ENCODE peak calls at places on chromosomes 6 and 20, in seven cellular contexts. Y is mesenchymal stem cell; J is transverse colon; H is tibial nerve; L is kidney; F is naive thymus-derived CD4-positive, alpha-beta T cell; Z is Peyer's patch. E is an unnamed sample. For H3K4me1, the result is how much of the 10 kb centered on the place peaks cover.

GRCh38 chr20:50259705-50260479 is 69.3 kb downstream of the CEBPB start:
- DNase-seq in Y (no peak), J (peak), H (peak), L (peak), F (no peak), Z (no peak), E (no peak)

GRCh38 chr20:2101057-2101934 is at the start of gene STK35:
- DNase-seq in Y (no peak), J (peak), H (no peak), L (no peak), F (no peak), Z (no peak), E (no peak)

GRCh38 chr6:40848038-40848437 is 191.0 kb downstream of the UNC5CL start:
- DNase-seq in Y (peak), J (peak), H (no peak), L (no peak), F (no peak), Z (no peak), E (no peak)

GRCh38 chr20:1242530-1242929 is 16.7 kb downstream of the RAD21L1 start:
- DNase-seq in Y (peak), J (no peak), H (no peak), L (no peak), F (no peak), Z (no peak), E (no peak)

GRCh38 chr6:131124341-131125071 is 10.8 kb upstream of the AKAP7 start:
- DNase-seq in Y (no peak), J (no peak), H (no peak), L (no peak), F (no peak), Z (no peak), E (no peak)

GRCh38 chr6:21826031-21826430 is 232.5 kb downstream of the SOX4 start:
- DNase-seq in Y (peak), J (no peak), H (no peak), L (no peak), F (no peak), Z (no peak), E (no peak)

GRCh38 chr20:35146299-35146921 is 726 bp downstream of the EDEM2 start:
- DNase-seq in Y (peak), J (no peak), H (no peak), L (peak), F (peak), Z (peak), E (peak)

GRCh38 chr6:141598487-141598886 is 534.2 kb upstream of the GJE1 start:
- DNase-seq in Y (peak), J (no peak), H (no peak), L (no peak), F (no peak), Z (no peak), E (no peak)

GRCh38 chr6:170027111-170028043 is 263.5 kb downstream of the DLL1 start:
- DNase-seq in Y (peak), J (no peak), H (no peak), L (no peak), F (no peak), Z (no peak), E (peak)

GRCh38 chr6:52263709-52264320 is 19.5 kb upstream of the IL17F start:
- DNase-seq in Y (peak), J (peak), H (peak), L (peak), F (peak), Z (peak), E (peak)

GRCh38 chr20:59331721-59332329 is 31.4 kb downstream of the EDN3 start:
- DNase-seq in Y (no peak), J (no peak), H (no peak), L (no peak), F (no peak), Z (no peak), E (no peak)

GRCh38 chr6:94510877-94511276 is 1066.5 kb upstream of the MANEA start:
- DNase-seq in Y (no peak), J (no peak), H (no peak), L (peak), F (no peak), Z (no peak), E (peak)

GRCh38 chr6:169839898-169840631 is 88.6 kb downstream of the ERMARD start:
- DNase-seq in Y (no peak), J (no peak), H (no peak), L (no peak), F (no peak), Z (no peak), E (no peak)

GRCh38 chr6:70210462-70210861 is 92.4 kb downstream of the COL9A1 start:
- DNase-seq in Y (peak), J (no peak), H (no peak), L (no peak), F (no peak), Z (no peak), E (no peak)

GRCh38 chr20:23152902-23153301 is 66.8 kb upstream of the CD93 start:
- DNase-seq in Y (no peak), J (no peak), H (no peak), L (no peak), F (no peak), Z (no peak), E (no peak)

GRCh38 chr20:32553618-32554017 is 31.5 kb downstream of the NOL4L start:
- DNase-seq in Y (no peak), J (no peak), H (no peak), L (no peak), F (no peak), Z (no peak), E (no peak)

GRCh38 chr6:54493138-54493537 is 184.9 kb downstream of the TINAG start:
- DNase-seq in Y (peak), J (no peak), H (no peak), L (no peak), F (no peak), Z (no peak), E (no peak)

GRCh38 chr20:9301129-9302072 is 213.0 kb upstream of the LAMP5 start:
- DNase-seq in Y (peak), J (peak), H (peak), L (no peak), F (no peak), Z (no peak), E (no peak)

GRCh38 chr6:145904391-145904790 is 59.8 kb downstream of the SHPRH start:
- DNase-seq in Y (no peak), J (no peak), H (no peak), L (no peak), F (no peak), Z (no peak), E (no peak)

GRCh38 chr20:53515749-53516148 is 77.9 kb downstream of the ZNF217 start:
- DNase-seq in Y (no peak), J (no peak), H (no peak), L (no peak), F (no peak), Z (no peak), E (no peak)

GRCh38 chr6:6725120-6725833 is 136.8 kb downstream of the LY86 start:
- DNase-seq in Y (no peak), J (no peak), H (no peak), L (peak), F (no peak), Z (no peak), E (no peak)

GRCh38 chr6:6724319-6725119 is 136.0 kb downstream of the LY86 start:
- DNase-seq in Y (peak), J (peak), H (peak), L (peak), F (peak), Z (peak), E (peak)

GRCh38 chr6:6723316-6723715 is 134.8 kb downstream of the LY86 start:
- DNase-seq in Y (no peak), J (no peak), H (no peak), L (no peak), F (no peak), Z (no peak), E (no peak)

GRCh38 chr6:6722195-6722594 is 133.7 kb downstream of the LY86 start:
- DNase-seq in Y (no peak), J (peak), H (no peak), L (no peak), F (no peak), Z (no peak), E (no peak)

DNA sequence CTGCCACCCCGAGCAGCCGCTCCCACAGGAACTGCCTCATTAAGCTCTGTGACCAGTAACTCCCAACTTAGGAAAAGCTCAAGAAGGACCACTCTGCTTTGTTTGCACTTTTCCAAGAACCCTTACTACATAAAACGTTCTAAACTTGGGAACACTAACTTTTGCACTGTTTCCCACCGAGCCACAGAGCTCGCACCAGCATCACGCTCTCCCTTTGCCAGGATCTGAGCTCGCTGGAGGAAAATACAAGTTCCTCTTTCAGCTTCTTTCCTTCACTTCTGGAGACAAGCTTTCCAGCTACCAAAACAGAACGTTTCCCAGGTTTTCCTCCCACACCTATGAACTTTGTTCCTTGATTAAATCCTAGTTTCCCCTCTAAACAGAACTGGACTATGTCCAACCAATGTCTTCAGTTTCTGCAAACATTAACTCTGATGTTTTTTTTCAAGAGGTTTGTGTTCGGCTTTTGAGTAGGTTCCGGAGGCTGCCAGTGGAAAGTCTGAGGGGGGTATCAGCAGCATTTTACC is 135.3 kb downstream of the LY86 start:
- DNase-seq in Y (no peak), J (no peak), H (no peak), L (no peak), F (no peak), Z (no peak), E (no peak)
- H3K27ac ChIP-seq in Y (peak), J (peak), H (peak), L (peak), F (no peak), Z (peak), E (no peak)

DNA sequence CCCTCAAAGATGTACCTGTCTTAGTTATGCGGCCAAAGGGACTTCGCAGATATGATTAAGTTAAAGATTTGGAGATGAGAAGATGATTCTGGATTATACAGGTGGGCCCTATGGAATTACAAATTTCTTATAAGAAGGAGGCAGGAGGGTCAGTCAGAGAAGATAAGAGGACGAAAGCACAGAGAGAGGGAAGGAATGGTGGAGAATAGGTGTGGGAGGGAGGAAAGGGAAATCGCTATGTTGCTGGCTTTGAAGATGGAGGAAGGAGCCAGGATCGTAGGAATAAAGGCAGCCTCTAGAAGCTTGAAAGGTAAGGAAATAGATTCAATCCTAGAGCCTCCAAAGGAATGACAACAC is 1.2 kb upstream of the TSPYL1 start:
- DNase-seq in Y (no peak), J (no peak), H (no peak), L (no peak), F (no peak), Z (no peak), E (no peak)
- H3K4me1 ChIP-seq in Y (under half), J (under half), H (under half), L (under half), F (under half), Z (under half), E (under half)

DNA sequence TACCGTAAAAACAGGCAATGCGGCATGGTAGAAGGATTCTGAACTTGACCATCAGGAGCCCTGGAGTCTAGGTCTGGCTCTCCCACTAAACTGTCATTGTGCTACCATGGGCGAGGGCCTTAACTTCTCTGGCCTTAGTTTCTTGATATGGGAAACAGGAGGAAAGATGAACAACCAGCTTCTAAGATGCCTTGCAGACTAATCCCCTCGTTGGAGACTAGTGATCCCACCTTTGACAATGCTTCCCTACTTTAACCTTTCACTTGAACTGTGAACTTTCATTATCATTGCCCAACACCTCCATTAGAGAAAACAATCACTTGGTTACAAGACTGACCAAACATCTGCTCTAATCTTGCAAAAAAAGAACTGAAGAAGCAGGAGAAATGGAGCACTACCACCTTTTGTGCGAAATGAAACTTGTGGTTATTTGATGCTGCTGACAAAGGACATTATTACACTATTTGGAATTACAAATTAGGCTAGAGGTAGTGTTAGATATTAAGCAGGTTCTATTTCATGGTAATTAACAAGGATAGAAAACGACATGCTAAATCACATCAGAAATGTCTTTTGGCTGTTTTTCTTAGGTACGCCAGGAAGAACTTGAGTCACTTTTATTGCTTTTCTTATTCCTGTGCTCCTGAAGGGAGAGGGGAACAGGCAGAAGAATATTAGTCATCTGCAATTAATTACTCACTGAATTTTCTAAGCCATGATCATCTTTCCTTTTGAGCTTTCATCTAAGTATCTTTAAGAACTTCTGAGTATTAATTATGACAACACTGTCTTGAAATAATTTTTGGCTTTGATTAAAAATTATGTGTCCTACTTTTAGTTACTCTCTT is 39.1 kb upstream of the ARHGAP18 start:
- DNase-seq in Y (peak), J (no peak), H (no peak), L (no peak), F (no peak), Z (no peak), E (no peak)
- H3K4me3 ChIP-seq in Y (peak), J (no peak), H (no peak), L (no peak), F (peak), Z (no peak), E (no peak)

GRCh38 chr6:43434943-43435342 is 7.6 kb downstream of the ABCC10 start:
- DNase-seq in Y (no peak), J (no peak), H (no peak), L (no peak), F (no peak), Z (no peak), E (peak)

GRCh38 chr6:43436577-43437282 is 9.4 kb downstream of the ABCC10 start:
- DNase-seq in Y (peak), J (no peak), H (peak), L (no peak), F (no peak), Z (no peak), E (peak)

GRCh38 chr6:43435682-43436437 is 8.5 kb downstream of the ABCC10 start:
- DNase-seq in Y (no peak), J (no peak), H (no peak), L (no peak), F (no peak), Z (no peak), E (peak)

GRCh38 chr6:43434441-43434840 is 7.1 kb downstream of the ABCC10 start:
- DNase-seq in Y (no peak), J (no peak), H (no peak), L (no peak), F (no peak), Z (no peak), E (no peak)

GRCh38 chr6:43437700-43438099 is 10.4 kb downstream of the ABCC10 start:
- DNase-seq in Y (no peak), J (no peak), H (no peak), L (no peak), F (no peak), Z (no peak), E (peak)
- H3K27ac ChIP-seq in Y (no peak), J (no peak), H (peak), L (no peak), F (no peak), Z (no peak), E (peak)

DNA sequence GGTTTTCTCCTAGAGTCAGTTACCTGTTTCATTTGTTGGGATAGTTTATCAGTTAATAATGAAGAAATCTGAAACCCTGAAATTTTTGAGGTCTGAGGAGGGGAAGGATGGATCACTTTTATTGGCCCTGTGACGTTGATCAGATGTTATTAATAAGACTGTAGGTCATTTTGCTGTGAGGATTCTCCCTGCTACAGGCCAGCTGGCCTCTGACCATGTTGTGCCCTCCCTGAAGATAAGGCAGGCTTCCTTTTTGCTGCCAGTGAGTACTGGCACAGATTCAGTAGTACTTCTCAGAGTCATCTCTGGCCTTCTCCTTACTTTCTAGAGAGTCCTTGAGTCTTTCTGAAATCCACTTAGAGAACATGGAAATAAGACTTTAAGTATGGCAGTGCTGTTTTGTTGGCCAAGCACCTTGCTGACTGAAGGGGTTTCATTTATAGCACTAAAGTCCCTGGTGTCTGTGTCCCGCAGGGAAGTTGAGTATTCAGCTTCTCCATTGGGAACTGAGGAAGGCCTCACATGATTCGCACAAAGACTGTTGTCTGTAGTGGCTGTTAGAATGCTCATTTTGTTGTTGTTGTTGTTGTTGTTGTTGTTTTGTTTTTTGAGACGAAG is 202.6 kb downstream of the DTNBP1 start:
- DNase-seq in Y (no peak), J (no peak), H (no peak), L (no peak), F (no peak), Z (no peak), E (no peak)
- H3K4me1 ChIP-seq in Y (under half), J (under half), H (under half), L (under half), F (under half), Z (under half), E (under half)